ENCODE peak calls at places on chromosomes 4 and X, in ten cellular contexts. One of them, this sample, is unnamed.

GRCh38 chrX:118437283-118437682 is 58.3 kb upstream of the DOCK11 start:
- DNase-seq in renal cortical epithelial cell: peak; percentile 7
- DNase-seq in AG09309: peak; percentile 1
- DNase-seq in stimulated activated CD8-positive, alpha-beta memory T cell treated with anti-CD3 and anti-CD28 coated beads, Interleukin-4, amount 100 ng/mL, for 4 hours: no peak
- DNase-seq in transverse colon: no peak
- DNase-seq in NCI-H2081: no peak
- DNase-seq in HT1080: no peak
- DNase-seq in H1: no peak
- DNase-seq in uterus: no peak
- DNase-seq in tibial artery: no peak
- DNase-seq in this sample: no peak

GRCh38 chrX:10549280-10549679 is 71.1 kb downstream of the MID1 start:
- DNase-seq in uterus: no peak
- DNase-seq in NCI-H2081: peak; percentile 24
- DNase-seq in stimulated activated CD8-positive, alpha-beta memory T cell treated with anti-CD3 and anti-CD28 coated beads, Interleukin-4, amount 100 ng/mL, for 4 hours: no peak
- DNase-seq in H1: no peak
- DNase-seq in HT1080: peak; percentile 49
- DNase-seq in renal cortical epithelial cell: no peak
- DNase-seq in tibial artery: no peak
- DNase-seq in AG09309: no peak
- DNase-seq in transverse colon: peak; percentile 49
- DNase-seq in this sample: no peak

GRCh38 chrX:47191331-47191730 is 2.3 kb upstream of the UBA1 start:
- DNase-seq in stimulated activated CD8-positive, alpha-beta memory T cell treated with anti-CD3 and anti-CD28 coated beads, Interleukin-4, amount 100 ng/mL, for 4 hours: peak; percentile 23
- DNase-seq in H1: no peak
- DNase-seq in NCI-H2081: peak; percentile 57
- DNase-seq in HT1080: no peak
- DNase-seq in AG09309: no peak
- DNase-seq in uterus: no peak
- DNase-seq in renal cortical epithelial cell: no peak
- DNase-seq in tibial artery: no peak
- DNase-seq in transverse colon: peak; percentile 51
- DNase-seq in this sample: no peak

GRCh38 chr4:156970501-156971167 is 965 bp downstream of the PDGFC start:
- DNase-seq in transverse colon: peak; percentile 61
- DNase-seq in tibial artery: peak; percentile 82
- DNase-seq in uterus: peak; percentile 62
- DNase-seq in AG09309: no peak
- DNase-seq in H1: no peak
- DNase-seq in NCI-H2081: no peak
- DNase-seq in HT1080: peak; percentile 70
- DNase-seq in renal cortical epithelial cell: peak; percentile 54
- DNase-seq in stimulated activated CD8-positive, alpha-beta memory T cell treated with anti-CD3 and anti-CD28 coated beads, Interleukin-4, amount 100 ng/mL, for 4 hours: no peak
- DNase-seq in this sample: peak; percentile 47

GRCh38 chrX:57607295-57608187 is 15.7 kb downstream of the ZXDB start:
- DNase-seq in HT1080: no peak
- DNase-seq in transverse colon: no peak
- DNase-seq in H1: no peak
- DNase-seq in AG09309: no peak
- DNase-seq in tibial artery: no peak
- DNase-seq in NCI-H2081: no peak
- DNase-seq in uterus: no peak
- DNase-seq in renal cortical epithelial cell: no peak
- DNase-seq in stimulated activated CD8-positive, alpha-beta memory T cell treated with anti-CD3 and anti-CD28 coated beads, Interleukin-4, amount 100 ng/mL, for 4 hours: no peak
- DNase-seq in this sample: no peak

GRCh38 chr4:1402021-1402515 is 4.2 kb downstream of the NKX1-1 start:
- DNase-seq in transverse colon: no peak
- DNase-seq in NCI-H2081: no peak
- DNase-seq in H1: no peak
- DNase-seq in tibial artery: peak; percentile 64
- DNase-seq in stimulated activated CD8-positive, alpha-beta memory T cell treated with anti-CD3 and anti-CD28 coated beads, Interleukin-4, amount 100 ng/mL, for 4 hours: no peak
- DNase-seq in HT1080: no peak
- DNase-seq in uterus: no peak
- DNase-seq in renal cortical epithelial cell: no peak
- DNase-seq in AG09309: no peak
- DNase-seq in this sample: no peak

GRCh38 chrX:151416521-151417048 is 19.6 kb downstream of the VMA21 start:
- DNase-seq in AG09309: no peak
- DNase-seq in transverse colon: no peak
- DNase-seq in NCI-H2081: no peak
- DNase-seq in HT1080: no peak
- DNase-seq in stimulated activated CD8-positive, alpha-beta memory T cell treated with anti-CD3 and anti-CD28 coated beads, Interleukin-4, amount 100 ng/mL, for 4 hours: no peak
- DNase-seq in tibial artery: no peak
- DNase-seq in uterus: no peak
- DNase-seq in H1: no peak
- DNase-seq in renal cortical epithelial cell: no peak
- DNase-seq in this sample: no peak

GRCh38 chr4:76197971-76198410 is 15.6 kb downstream of the SCARB2 start:
- DNase-seq in tibial artery: no peak
- DNase-seq in renal cortical epithelial cell: peak; percentile 63
- DNase-seq in H1: no peak
- DNase-seq in uterus: peak; percentile 80
- DNase-seq in HT1080: no peak
- DNase-seq in NCI-H2081: peak; percentile 50
- DNase-seq in AG09309: no peak
- DNase-seq in transverse colon: peak; percentile 64
- DNase-seq in stimulated activated CD8-positive, alpha-beta memory T cell treated with anti-CD3 and anti-CD28 coated beads, Interleukin-4, amount 100 ng/mL, for 4 hours: no peak
- DNase-seq in this sample: no peak

GRCh38 chr4:8568068-8568668 is 12.0 kb upstream of the GPR78 start:
- DNase-seq in uterus: no peak
- DNase-seq in renal cortical epithelial cell: no peak
- DNase-seq in tibial artery: no peak
- DNase-seq in stimulated activated CD8-positive, alpha-beta memory T cell treated with anti-CD3 and anti-CD28 coated beads, Interleukin-4, amount 100 ng/mL, for 4 hours: no peak
- DNase-seq in H1: peak; percentile 63
- DNase-seq in AG09309: no peak
- DNase-seq in transverse colon: no peak
- DNase-seq in NCI-H2081: no peak
- DNase-seq in HT1080: no peak
- DNase-seq in this sample: no peak

GRCh38 chr4:95732061-95732460 is 107.8 kb upstream of the PDHA2 start:
- DNase-seq in renal cortical epithelial cell: peak; percentile 99
- DNase-seq in transverse colon: no peak
- DNase-seq in uterus: no peak
- DNase-seq in tibial artery: no peak
- DNase-seq in stimulated activated CD8-positive, alpha-beta memory T cell treated with anti-CD3 and anti-CD28 coated beads, Interleukin-4, amount 100 ng/mL, for 4 hours: no peak
- DNase-seq in HT1080: no peak
- DNase-seq in NCI-H2081: no peak
- DNase-seq in H1: no peak
- DNase-seq in AG09309: no peak
- DNase-seq in this sample: no peak

GRCh38 chrX:155246748-155247147 is 17.5 kb downstream of the RAB39B start:
- DNase-seq in H1: no peak
- DNase-seq in AG09309: no peak
- DNase-seq in renal cortical epithelial cell: no peak
- DNase-seq in stimulated activated CD8-positive, alpha-beta memory T cell treated with anti-CD3 and anti-CD28 coated beads, Interleukin-4, amount 100 ng/mL, for 4 hours: no peak
- DNase-seq in HT1080: peak; percentile 0
- DNase-seq in transverse colon: no peak
- DNase-seq in tibial artery: no peak
- DNase-seq in uterus: no peak
- DNase-seq in NCI-H2081: no peak
- DNase-seq in this sample: no peak

GRCh38 chrX:130172127-130172834 is 519 bp downstream of the RAB33A start:
- DNase-seq in tibial artery: no peak
- DNase-seq in AG09309: no peak
- DNase-seq in uterus: no peak
- DNase-seq in NCI-H2081: no peak
- DNase-seq in stimulated activated CD8-positive, alpha-beta memory T cell treated with anti-CD3 and anti-CD28 coated beads, Interleukin-4, amount 100 ng/mL, for 4 hours: no peak
- DNase-seq in HT1080: no peak
- DNase-seq in H1: no peak
- DNase-seq in renal cortical epithelial cell: no peak
- DNase-seq in transverse colon: no peak
- DNase-seq in this sample: no peak

GRCh38 chr4:68271851-68272756 is 26.6 kb upstream of the TMPRSS11B start:
- DNase-seq in stimulated activated CD8-positive, alpha-beta memory T cell treated with anti-CD3 and anti-CD28 coated beads, Interleukin-4, amount 100 ng/mL, for 4 hours: no peak
- DNase-seq in transverse colon: no peak
- DNase-seq in HT1080: peak; percentile 57
- DNase-seq in H1: no peak
- DNase-seq in renal cortical epithelial cell: peak; percentile 80
- DNase-seq in uterus: no peak
- DNase-seq in tibial artery: no peak
- DNase-seq in AG09309: peak; percentile 37
- DNase-seq in NCI-H2081: peak; percentile 6
- DNase-seq in this sample: no peak

GRCh38 chr4:56480691-56481090 is 13.3 kb downstream of the SRP72 start:
- DNase-seq in uterus: no peak
- DNase-seq in H1: no peak
- DNase-seq in transverse colon: no peak
- DNase-seq in tibial artery: no peak
- DNase-seq in NCI-H2081: no peak
- DNase-seq in renal cortical epithelial cell: no peak
- DNase-seq in stimulated activated CD8-positive, alpha-beta memory T cell treated with anti-CD3 and anti-CD28 coated beads, Interleukin-4, amount 100 ng/mL, for 4 hours: no peak
- DNase-seq in AG09309: no peak
- DNase-seq in HT1080: no peak
- DNase-seq in this sample: no peak

GRCh38 chr4:42083816-42084215 is 68.6 kb downstream of the BEND4 start:
- DNase-seq in tibial artery: no peak
- DNase-seq in H1: no peak
- DNase-seq in uterus: no peak
- DNase-seq in stimulated activated CD8-positive, alpha-beta memory T cell treated with anti-CD3 and anti-CD28 coated beads, Interleukin-4, amount 100 ng/mL, for 4 hours: no peak
- DNase-seq in renal cortical epithelial cell: peak; percentile 58
- DNase-seq in transverse colon: no peak
- DNase-seq in AG09309: no peak
- DNase-seq in NCI-H2081: no peak
- DNase-seq in HT1080: peak; percentile 16
- DNase-seq in this sample: no peak

GRCh38 chr4:89001647-89002518 is 55.1 kb downstream of the FAM13A start:
- DNase-seq in renal cortical epithelial cell: no peak
- DNase-seq in AG09309: no peak
- DNase-seq in tibial artery: no peak
- DNase-seq in HT1080: no peak
- DNase-seq in NCI-H2081: peak; percentile 47
- DNase-seq in H1: no peak
- DNase-seq in stimulated activated CD8-positive, alpha-beta memory T cell treated with anti-CD3 and anti-CD28 coated beads, Interleukin-4, amount 100 ng/mL, for 4 hours: no peak
- DNase-seq in transverse colon: no peak
- DNase-seq in uterus: no peak
- DNase-seq in this sample: no peak

GRCh38 chr4:168631241-168632151 is 134.6 kb downstream of the PALLD start:
- DNase-seq in NCI-H2081: no peak
- DNase-seq in tibial artery: peak; percentile 77
- DNase-seq in HT1080: peak; percentile 47
- DNase-seq in renal cortical epithelial cell: peak; percentile 43
- DNase-seq in H1: peak; percentile 36
- DNase-seq in transverse colon: peak; percentile 60
- DNase-seq in uterus: peak; percentile 82
- DNase-seq in stimulated activated CD8-positive, alpha-beta memory T cell treated with anti-CD3 and anti-CD28 coated beads, Interleukin-4, amount 100 ng/mL, for 4 hours: no peak
- DNase-seq in AG09309: no peak
- DNase-seq in this sample: peak; percentile 91

GRCh38 chr4:55445921-55446577 is 50.3 kb downstream of the TMEM165 start:
- DNase-seq in transverse colon: no peak
- DNase-seq in AG09309: peak; percentile 66
- DNase-seq in HT1080: peak; percentile 83
- DNase-seq in uterus: no peak
- DNase-seq in renal cortical epithelial cell: peak; percentile 48
- DNase-seq in tibial artery: no peak
- DNase-seq in NCI-H2081: no peak
- DNase-seq in stimulated activated CD8-positive, alpha-beta memory T cell treated with anti-CD3 and anti-CD28 coated beads, Interleukin-4, amount 100 ng/mL, for 4 hours: no peak
- DNase-seq in H1: no peak
- DNase-seq in this sample: no peak

GRCh38 chr4:98501383-98501782 is 157.0 kb downstream of the TSPAN5 start:
- DNase-seq in renal cortical epithelial cell: peak; percentile 56
- DNase-seq in AG09309: no peak
- DNase-seq in transverse colon: no peak
- DNase-seq in NCI-H2081: no peak
- DNase-seq in uterus: no peak
- DNase-seq in stimulated activated CD8-positive, alpha-beta memory T cell treated with anti-CD3 and anti-CD28 coated beads, Interleukin-4, amount 100 ng/mL, for 4 hours: no peak
- DNase-seq in HT1080: no peak
- DNase-seq in tibial artery: no peak
- DNase-seq in H1: no peak
- DNase-seq in this sample: no peak

GRCh38 chr4:87260477-87260876 is 40.1 kb upstream of the KLHL8 start:
- DNase-seq in uterus: no peak
- DNase-seq in AG09309: no peak
- DNase-seq in stimulated activated CD8-positive, alpha-beta memory T cell treated with anti-CD3 and anti-CD28 coated beads, Interleukin-4, amount 100 ng/mL, for 4 hours: no peak
- DNase-seq in H1: no peak
- DNase-seq in transverse colon: no peak
- DNase-seq in renal cortical epithelial cell: no peak
- DNase-seq in HT1080: peak; percentile 16
- DNase-seq in NCI-H2081: no peak
- DNase-seq in tibial artery: no peak
- DNase-seq in this sample: no peak

GRCh38 chr4:53558061-53558801 is 33.1 kb downstream of the LNX1 start:
- DNase-seq in tibial artery: no peak
- DNase-seq in H1: no peak
- DNase-seq in transverse colon: no peak
- DNase-seq in renal cortical epithelial cell: peak; percentile 68
- DNase-seq in stimulated activated CD8-positive, alpha-beta memory T cell treated with anti-CD3 and anti-CD28 coated beads, Interleukin-4, amount 100 ng/mL, for 4 hours: no peak
- DNase-seq in AG09309: no peak
- DNase-seq in uterus: no peak
- DNase-seq in NCI-H2081: no peak
- DNase-seq in HT1080: peak; percentile 75
- DNase-seq in this sample: no peak

GRCh38 chr4:85886665-85887064 is 411.7 kb downstream of the ARHGAP24 start:
- DNase-seq in NCI-H2081: no peak
- DNase-seq in uterus: no peak
- DNase-seq in tibial artery: no peak
- DNase-seq in HT1080: no peak
- DNase-seq in renal cortical epithelial cell: no peak
- DNase-seq in H1: no peak
- DNase-seq in transverse colon: no peak
- DNase-seq in AG09309: no peak
- DNase-seq in stimulated activated CD8-positive, alpha-beta memory T cell treated with anti-CD3 and anti-CD28 coated beads, Interleukin-4, amount 100 ng/mL, for 4 hours: no peak
- DNase-seq in this sample: no peak

GRCh38 chr4:137533855-137534254 is 1.6 kb upstream of the PCDH18 start:
- DNase-seq in HT1080: no peak
- DNase-seq in transverse colon: no peak
- DNase-seq in NCI-H2081: no peak
- DNase-seq in stimulated activated CD8-positive, alpha-beta memory T cell treated with anti-CD3 and anti-CD28 coated beads, Interleukin-4, amount 100 ng/mL, for 4 hours: no peak
- DNase-seq in renal cortical epithelial cell: no peak
- DNase-seq in tibial artery: no peak
- DNase-seq in H1: no peak
- DNase-seq in AG09309: no peak
- DNase-seq in uterus: no peak
- DNase-seq in this sample: no peak

GRCh38 chr4:144338834-144339233 is 198.3 kb upstream of the GYPA start:
- DNase-seq in transverse colon: no peak
- DNase-seq in renal cortical epithelial cell: peak; percentile 35
- DNase-seq in stimulated activated CD8-positive, alpha-beta memory T cell treated with anti-CD3 and anti-CD28 coated beads, Interleukin-4, amount 100 ng/mL, for 4 hours: no peak
- DNase-seq in NCI-H2081: no peak
- DNase-seq in AG09309: no peak
- DNase-seq in uterus: no peak
- DNase-seq in HT1080: no peak
- DNase-seq in tibial artery: no peak
- DNase-seq in H1: no peak
- DNase-seq in this sample: no peak

GRCh38 chr4:113941836-113942235 is 37.6 kb downstream of the ARSJ start:
- DNase-seq in renal cortical epithelial cell: no peak
- DNase-seq in uterus: no peak
- DNase-seq in NCI-H2081: no peak
- DNase-seq in tibial artery: no peak
- DNase-seq in AG09309: no peak
- DNase-seq in transverse colon: no peak
- DNase-seq in stimulated activated CD8-positive, alpha-beta memory T cell treated with anti-CD3 and anti-CD28 coated beads, Interleukin-4, amount 100 ng/mL, for 4 hours: no peak
- DNase-seq in H1: no peak
- DNase-seq in HT1080: no peak
- DNase-seq in this sample: no peak

GRCh38 chr4:107862658-107863057 is 37.9 kb downstream of the SGMS2 start:
- DNase-seq in tibial artery: no peak
- DNase-seq in NCI-H2081: no peak
- DNase-seq in H1: no peak
- DNase-seq in HT1080: peak; percentile 83
- DNase-seq in uterus: no peak
- DNase-seq in AG09309: no peak
- DNase-seq in renal cortical epithelial cell: peak; percentile 100
- DNase-seq in transverse colon: peak; percentile 14
- DNase-seq in stimulated activated CD8-positive, alpha-beta memory T cell treated with anti-CD3 and anti-CD28 coated beads, Interleukin-4, amount 100 ng/mL, for 4 hours: no peak
- DNase-seq in this sample: no peak

GRCh38 chr4:84565951-84566350 is 17.0 kb upstream of the CDS1 start:
- DNase-seq in renal cortical epithelial cell: no peak
- DNase-seq in uterus: no peak
- DNase-seq in NCI-H2081: no peak
- DNase-seq in HT1080: no peak
- DNase-seq in tibial artery: no peak
- DNase-seq in stimulated activated CD8-positive, alpha-beta memory T cell treated with anti-CD3 and anti-CD28 coated beads, Interleukin-4, amount 100 ng/mL, for 4 hours: no peak
- DNase-seq in H1: no peak
- DNase-seq in transverse colon: no peak
- DNase-seq in AG09309: no peak
- DNase-seq in this sample: no peak

GRCh38 chr4:91963489-91963888 is 340.3 kb upstream of the GRID2 start:
- DNase-seq in transverse colon: no peak
- DNase-seq in stimulated activated CD8-positive, alpha-beta memory T cell treated with anti-CD3 and anti-CD28 coated beads, Interleukin-4, amount 100 ng/mL, for 4 hours: no peak
- DNase-seq in uterus: no peak
- DNase-seq in tibial artery: no peak
- DNase-seq in renal cortical epithelial cell: no peak
- DNase-seq in NCI-H2081: no peak
- DNase-seq in AG09309: no peak
- DNase-seq in HT1080: peak; percentile 74
- DNase-seq in H1: no peak
- DNase-seq in this sample: no peak